ENCODE peak calls at places on chromosome 19, in four cellular contexts. One of them, this sample, is unnamed.

GRCh38 chr19:32611161-32611560 is 30.2 kb downstream of the PDCD5 start:
- DNase-seq in CD8-positive, alpha-beta T cell: no peak
- DNase-seq in fibroblast of lung: no peak
- DNase-seq in heart right ventricle: no peak
- DNase-seq in this sample: no peak

GRCh38 chr19:34364830-34365462 is at the start of gene GPI:
- DNase-seq in CD8-positive, alpha-beta T cell: peak
- DNase-seq in fibroblast of lung: peak
- DNase-seq in heart right ventricle: peak
- DNase-seq in this sample: no peak

GRCh38 chr19:47013041-47013517 is 6.6 kb upstream of the NPAS1 start:
- DNase-seq in CD8-positive, alpha-beta T cell: peak
- DNase-seq in fibroblast of lung: peak
- DNase-seq in heart right ventricle: peak
- DNase-seq in this sample: no peak

GRCh38 chr19:42601811-42602443 is 7.2 kb upstream of the CEACAM8 start:
- DNase-seq in CD8-positive, alpha-beta T cell: no peak
- DNase-seq in fibroblast of lung: peak
- DNase-seq in heart right ventricle: peak
- DNase-seq in this sample: no peak

GRCh38 chr19:35257113-35257461 is 8.3 kb downstream of the LSR start:
- DNase-seq in CD8-positive, alpha-beta T cell: no peak
- DNase-seq in fibroblast of lung: no peak
- DNase-seq in heart right ventricle: no peak
- DNase-seq in this sample: no peak

GRCh38 chr19:42469311-42470239 is 26.8 kb upstream of the CXCL17 start:
- DNase-seq in CD8-positive, alpha-beta T cell: no peak
- DNase-seq in fibroblast of lung: peak
- DNase-seq in heart right ventricle: no peak
- DNase-seq in this sample: no peak

GRCh38 chr19:8025321-8025720 is 19.9 kb upstream of the ELAVL1 start:
- DNase-seq in CD8-positive, alpha-beta T cell: no peak
- DNase-seq in fibroblast of lung: no peak
- DNase-seq in heart right ventricle: no peak
- DNase-seq in this sample: no peak

GRCh38 chr19:18364826-18365528 is 21.0 kb upstream of the GDF15 start:
- DNase-seq in CD8-positive, alpha-beta T cell: no peak
- DNase-seq in fibroblast of lung: peak
- DNase-seq in heart right ventricle: peak
- DNase-seq in this sample: no peak

GRCh38 chr19:7993560-7993959 is 11.9 kb downstream of the ELAVL1 start:
- DNase-seq in CD8-positive, alpha-beta T cell: no peak
- DNase-seq in fibroblast of lung: no peak
- DNase-seq in heart right ventricle: no peak
- DNase-seq in this sample: no peak

GRCh38 chr19:52992109-52993004 is 21.4 kb upstream of the ERVV-1 start:
- DNase-seq in CD8-positive, alpha-beta T cell: no peak
- DNase-seq in fibroblast of lung: peak
- DNase-seq in heart right ventricle: peak
- DNase-seq in this sample: no peak

GRCh38 chr19:17655751-17656480 is 32.2 kb downstream of the UNC13A start:
- DNase-seq in CD8-positive, alpha-beta T cell: no peak
- DNase-seq in fibroblast of lung: no peak
- DNase-seq in heart right ventricle: no peak
- DNase-seq in this sample: no peak

GRCh38 chr19:28526042-28526441 is 686.9 kb downstream of the UQCRFS1 start:
- DNase-seq in CD8-positive, alpha-beta T cell: no peak
- DNase-seq in fibroblast of lung: no peak
- DNase-seq in heart right ventricle: no peak
- DNase-seq in this sample: no peak

GRCh38 chr19:48970139-48970766 is 5.1 kb downstream of the FTL start:
- DNase-seq in CD8-positive, alpha-beta T cell: no peak
- DNase-seq in fibroblast of lung: no peak
- DNase-seq in heart right ventricle: no peak
- DNase-seq in this sample: no peak

GRCh38 chr19:48968813-48969218 is 3.7 kb downstream of the FTL start:
- DNase-seq in CD8-positive, alpha-beta T cell: no peak
- DNase-seq in fibroblast of lung: no peak
- DNase-seq in heart right ventricle: no peak
- DNase-seq in this sample: no peak

GRCh38 chr19:48968179-48968661 is 3.1 kb downstream of the FTL start:
- DNase-seq in CD8-positive, alpha-beta T cell: no peak
- DNase-seq in fibroblast of lung: no peak
- DNase-seq in heart right ventricle: no peak
- DNase-seq in this sample: no peak

GRCh38 chr19:48969276-48970138 is 4.4 kb downstream of the FTL start:
- DNase-seq in CD8-positive, alpha-beta T cell: no peak
- DNase-seq in fibroblast of lung: no peak
- DNase-seq in heart right ventricle: no peak
- DNase-seq in this sample: no peak

DNA sequence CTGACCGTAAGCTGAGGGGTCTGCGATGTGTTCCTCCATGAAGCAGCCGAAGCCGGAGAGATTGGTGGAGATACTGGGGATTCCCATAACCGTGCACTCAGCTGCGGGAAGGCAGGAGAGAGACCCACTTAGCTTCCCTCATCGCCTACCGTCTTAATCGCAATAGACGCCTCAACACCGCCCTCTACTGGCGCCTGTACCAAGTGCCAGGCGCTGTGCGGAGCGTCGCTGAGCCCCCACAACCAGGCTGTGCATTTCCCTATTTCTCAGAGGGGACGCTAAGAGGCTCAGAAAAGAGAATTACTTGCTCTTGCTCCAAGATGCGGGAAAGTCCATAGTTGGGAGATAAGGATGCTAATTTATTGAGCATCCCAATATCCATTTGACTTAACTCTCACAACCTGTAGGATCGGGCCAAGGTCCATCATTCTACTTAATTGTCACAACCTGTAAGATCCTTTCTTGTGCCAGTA is 5.8 kb downstream of the FTL start:
- DNase-seq in CD8-positive, alpha-beta T cell: peak
- DNase-seq in fibroblast of lung: peak
- DNase-seq in heart right ventricle: peak
- DNase-seq in this sample: no peak
- TF ChIP-seq CTCF in CD8-positive, alpha-beta T cell: peak
- TF ChIP-seq CTCF in fibroblast of lung: peak
- TF ChIP-seq CTCF in heart right ventricle: peak
- TF ChIP-seq CTCF in this sample: peak

DNA sequence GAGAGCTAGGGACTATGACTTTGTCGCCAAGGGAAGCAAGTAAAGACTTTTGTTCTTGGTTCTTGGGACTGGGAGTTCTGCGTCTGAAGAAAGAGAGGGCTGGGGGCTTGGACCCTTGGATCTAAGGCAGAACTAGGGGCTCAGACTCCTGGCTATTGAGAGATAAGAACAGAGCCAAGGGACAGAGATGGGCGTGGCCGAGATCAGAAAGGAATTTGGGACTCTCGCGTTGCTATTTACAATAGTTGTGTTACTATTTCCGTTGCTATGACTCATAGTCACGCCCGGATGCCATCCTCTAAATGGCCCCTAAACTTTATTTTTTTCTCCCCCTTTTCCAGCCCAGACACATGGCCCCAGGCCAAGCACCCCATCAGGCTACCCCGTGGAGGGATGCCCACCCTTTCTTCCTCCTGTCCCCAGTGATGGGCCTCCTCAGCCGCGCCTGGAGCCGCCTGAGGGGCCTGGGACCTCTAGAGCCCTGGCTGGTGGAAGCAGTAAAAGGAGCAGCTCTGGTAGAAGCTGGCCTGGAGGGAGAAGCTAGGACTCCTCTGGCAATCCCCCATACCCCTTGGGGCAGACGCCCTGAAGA is 759 bp downstream of the PPP1R15A start:
- DNase-seq in CD8-positive, alpha-beta T cell: peak
- DNase-seq in fibroblast of lung: peak
- DNase-seq in heart right ventricle: peak
- DNase-seq in this sample: peak
- H3K4me3 ChIP-seq in CD8-positive, alpha-beta T cell: peak
- H3K4me3 ChIP-seq in fibroblast of lung: peak
- H3K4me3 ChIP-seq in heart right ventricle: peak
- H3K4me3 ChIP-seq in this sample: peak

DNA sequence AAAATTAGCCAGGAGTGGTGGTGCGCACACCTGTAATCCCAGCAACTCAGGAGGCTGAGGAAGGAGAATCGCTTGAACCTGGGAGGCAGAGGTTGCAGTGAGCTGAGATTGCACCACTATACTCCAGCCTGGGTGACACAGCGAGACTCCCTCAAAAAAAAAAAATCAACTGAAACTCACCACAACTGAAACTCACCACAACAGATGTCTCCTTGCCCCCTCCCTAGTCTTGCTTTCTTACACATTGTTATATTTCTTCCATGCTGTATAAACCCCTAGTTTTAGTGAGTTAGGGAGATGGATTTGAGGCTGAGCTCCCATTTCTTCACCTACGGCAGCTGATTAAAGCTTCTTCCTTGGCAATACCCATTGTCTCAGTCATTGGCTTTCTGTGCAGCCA is 3.3 kb downstream of the ZIM3 start:
- DNase-seq in CD8-positive, alpha-beta T cell: no peak
- DNase-seq in fibroblast of lung: no peak
- DNase-seq in heart right ventricle: no peak
- DNase-seq in this sample: no peak
- H3K27ac ChIP-seq in CD8-positive, alpha-beta T cell: no peak
- H3K27ac ChIP-seq in fibroblast of lung: no peak
- H3K27ac ChIP-seq in heart right ventricle: no peak
- H3K27ac ChIP-seq in this sample: no peak

GRCh38 chr19:56664511-56664910 is 7.0 kb downstream of the ZNF835 start:
- DNase-seq in CD8-positive, alpha-beta T cell: no peak
- DNase-seq in fibroblast of lung: no peak
- DNase-seq in heart right ventricle: no peak
- DNase-seq in this sample: no peak

GRCh38 chr19:56661248-56661647 is 10.3 kb downstream of the ZNF835 start:
- DNase-seq in CD8-positive, alpha-beta T cell: no peak
- DNase-seq in fibroblast of lung: no peak
- DNase-seq in heart right ventricle: no peak
- DNase-seq in this sample: no peak

GRCh38 chr19:56663931-56664500 is 7.5 kb downstream of the ZNF835 start:
- DNase-seq in CD8-positive, alpha-beta T cell: no peak
- DNase-seq in fibroblast of lung: no peak
- DNase-seq in heart right ventricle: no peak
- DNase-seq in this sample: no peak

DNA sequence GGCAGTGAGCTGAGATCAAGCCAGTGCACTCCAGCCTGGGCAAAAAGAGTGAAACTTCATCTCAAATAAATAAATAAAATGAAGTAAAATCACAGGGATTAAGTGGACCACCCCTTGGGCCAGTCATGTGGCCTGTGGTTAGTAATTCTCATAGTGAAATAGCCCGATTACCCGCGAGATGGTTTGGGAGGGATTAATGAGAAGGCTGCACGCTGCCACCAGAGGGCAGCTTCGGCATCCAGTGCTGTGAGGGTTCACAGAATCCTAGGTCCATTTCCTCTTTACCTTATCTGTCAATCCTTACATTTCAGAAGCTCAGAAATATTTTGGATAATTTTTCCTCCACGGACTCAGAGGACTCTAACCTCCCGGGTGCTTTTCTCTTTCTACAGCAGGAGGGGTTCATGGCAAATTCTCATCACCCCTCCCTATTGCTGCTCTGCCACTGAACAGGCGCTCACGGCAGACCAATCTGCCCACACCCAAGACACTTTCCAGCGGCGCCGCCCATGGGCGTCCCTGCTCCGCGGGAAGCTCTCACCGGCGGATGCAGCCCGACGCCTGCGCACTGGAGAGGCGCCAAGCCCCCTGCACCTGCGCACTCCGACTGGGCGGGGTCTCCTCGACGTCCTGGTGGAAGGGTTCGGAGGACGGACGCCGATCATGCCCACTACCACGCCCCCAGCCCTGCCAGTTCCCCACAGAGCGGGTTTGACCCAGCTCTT is 11.0 kb downstream of the ZNF835 start:
- DNase-seq in CD8-positive, alpha-beta T cell: no peak
- DNase-seq in fibroblast of lung: no peak
- DNase-seq in heart right ventricle: peak
- DNase-seq in this sample: no peak
- TF ChIP-seq CTCF in CD8-positive, alpha-beta T cell: no peak
- TF ChIP-seq CTCF in fibroblast of lung: no peak
- TF ChIP-seq CTCF in heart right ventricle: peak
- TF ChIP-seq CTCF in this sample: no peak

GRCh38 chr19:16626796-16627193 is 1.2 kb downstream of the MED26 start:
- DNase-seq in CD8-positive, alpha-beta T cell: no peak
- DNase-seq in fibroblast of lung: peak
- DNase-seq in heart right ventricle: no peak
- DNase-seq in this sample: no peak
- H3K4me3 ChIP-seq in CD8-positive, alpha-beta T cell: peak
- H3K4me3 ChIP-seq in fibroblast of lung: peak
- H3K4me3 ChIP-seq in heart right ventricle: peak
- H3K4me3 ChIP-seq in this sample: peak

GRCh38 chr19:40754611-40755247 is 3.7 kb downstream of the SNRPA start:
- DNase-seq in CD8-positive, alpha-beta T cell: no peak
- DNase-seq in fibroblast of lung: no peak
- DNase-seq in heart right ventricle: no peak
- DNase-seq in this sample: no peak
- H3K27ac ChIP-seq in CD8-positive, alpha-beta T cell: peak
- H3K27ac ChIP-seq in fibroblast of lung: peak
- H3K27ac ChIP-seq in heart right ventricle: no peak
- H3K27ac ChIP-seq in this sample: no peak